ENCODE peak calls at places on chromosomes 6 and 20, in ten cellular contexts. Z is ascending aorta; S is SK-N-SH; B is heart right ventricle; R is upper lobe of right lung; I is CD8-positive, alpha-beta memory T cell; D is sigmoid colon; G is lung; F is left lung; Y is H1. Q is an unnamed sample.

GRCh38 chr6:106630366-106630765 is 988 bp downstream of the QRSL1 start:
- DNase-seq in G (no peak), S (no peak), D (no peak), Y (no peak), F (no peak), R (no peak), Z (no peak), I (no peak), B (no peak), Q (no peak)

GRCh38 chr6:43767553-43768505 is 2.2 kb upstream of the VEGFA start:
- DNase-seq in I (no peak), S (no peak), Y (no peak), Z (no peak), B (no peak), F (no peak), D (peak; percentile 55), G (no peak), R (no peak), Q (no peak)

GRCh38 chr20:20482453-20482852 is 114.5 kb downstream of the INSM1 start:
- DNase-seq in G (no peak), I (no peak), Z (no peak), B (no peak), D (no peak), F (no peak), R (no peak), S (no peak), Y (no peak), Q (no peak)

GRCh38 chr6:115485400-115485799 is 575.3 kb downstream of the FRK start:
- DNase-seq in S (no peak), I (no peak), D (no peak), R (no peak), G (no peak), Z (no peak), Y (no peak), B (no peak), F (no peak), Q (no peak)

GRCh38 chr6:39453956-39454524 is 131.5 kb upstream of the KCNK16 start:
- DNase-seq in B (no peak), Z (no peak), D (no peak), I (no peak), R (no peak), G (no peak), F (no peak), Y (no peak), S (no peak), Q (no peak)

GRCh38 chr20:19056909-19057308 is 155.5 kb upstream of the SLC24A3 start:
- DNase-seq in S (no peak), R (no peak), D (no peak), Z (no peak), F (no peak), G (no peak), B (no peak), I (no peak), Y (peak; percentile 54), Q (peak; percentile 26)

GRCh38 chr6:37535701-37536461 is 36.2 kb upstream of the CCDC167 start:
- DNase-seq in D (no peak), B (no peak), Z (no peak), I (peak; percentile 55), R (no peak), G (no peak), Y (peak; percentile 77), F (no peak), S (peak; percentile 77), Q (no peak)

GRCh38 chr6:13222048-13222447 is 106.3 kb downstream of the TBC1D7 start:
- DNase-seq in I (no peak), D (no peak), Z (no peak), S (no peak), Y (no peak), G (no peak), B (no peak), R (no peak), F (no peak), Q (no peak)

GRCh38 chr20:44414808-44415207 is 59.3 kb downstream of the HNF4A start:
- DNase-seq in Z (no peak), I (no peak), G (no peak), D (no peak), B (no peak), S (no peak), F (no peak), R (no peak), Y (no peak), Q (no peak)

GRCh38 chr6:104908031-104908430 is 48.3 kb upstream of the HACE1 start:
- DNase-seq in G (no peak), S (no peak), D (no peak), F (no peak), R (no peak), Z (no peak), Y (no peak), I (no peak), B (no peak), Q (no peak)

GRCh38 chr6:100592929-100593328 is 128.2 kb upstream of the SIM1 start:
- DNase-seq in S (no peak), Z (no peak), Y (no peak), D (no peak), R (no peak), I (no peak), F (no peak), G (no peak), B (no peak), Q (no peak)

GRCh38 chr6:134240664-134241431 is 77.1 kb downstream of the SGK1 start:
- DNase-seq in I (peak; percentile 87), F (peak; percentile 89), Y (no peak), B (peak; percentile 73), S (no peak), R (peak; percentile 82), G (peak; percentile 73), Z (peak; percentile 31), D (peak; percentile 80), Q (no peak)

GRCh38 chr6:25315778-25316177 is 36.6 kb downstream of the CARMIL1 start:
- DNase-seq in D (no peak), S (no peak), G (no peak), F (no peak), I (no peak), R (no peak), Z (no peak), B (no peak), Y (no peak), Q (no peak)

GRCh38 chr20:1465470-1466210 is 1.0 kb downstream of the NSFL1C start:
- DNase-seq in Z (no peak), R (no peak), B (no peak), D (no peak), Y (peak; percentile 11), S (no peak), I (no peak), G (no peak), F (no peak), Q (no peak)

GRCh38 chr6:44224978-44225330 is 1.6 kb downstream of the SLC29A1 start:
- DNase-seq in Z (no peak), Y (no peak), F (no peak), I (no peak), R (no peak), G (no peak), B (no peak), S (no peak), D (no peak), Q (no peak)

GRCh38 chr20:41123636-41124035 is 13.7 kb upstream of the PLCG1 start:
- DNase-seq in R (no peak), I (no peak), Y (no peak), S (no peak), D (no peak), B (no peak), F (no peak), G (no peak), Z (no peak), Q (no peak)

GRCh38 chr6:71512256-71512655 is 223.6 kb downstream of the OGFRL1 start:
- DNase-seq in D (no peak), R (no peak), F (no peak), G (no peak), S (no peak), I (no peak), Z (no peak), B (no peak), Y (no peak), Q (no peak)

GRCh38 chr20:61500791-61501321 is 248.8 kb downstream of the CDH4 start:
- DNase-seq in D (no peak), I (no peak), F (no peak), G (no peak), Y (no peak), B (no peak), R (no peak), Z (no peak), S (peak; percentile 44), Q (no peak)

DNA sequence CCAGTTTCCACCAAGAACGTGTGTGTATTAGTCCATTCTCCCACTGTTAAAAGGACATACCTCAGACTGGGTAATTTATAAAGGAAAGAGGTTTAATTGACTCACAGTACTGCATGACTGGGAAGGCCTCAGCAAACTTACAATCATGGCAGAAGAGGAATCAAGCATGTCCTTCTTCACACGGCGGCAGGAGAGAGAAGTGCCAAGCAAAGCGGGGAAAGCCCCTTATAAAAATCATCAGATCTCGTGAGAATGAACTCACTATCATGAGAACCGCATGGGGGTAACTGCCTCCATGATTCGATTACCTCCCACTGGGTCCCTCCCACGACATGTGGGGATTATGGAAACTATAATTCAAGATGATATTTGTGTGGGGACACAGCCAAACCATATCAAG is 13.1 kb downstream of the C20orf203 start:
- DNase-seq in B (no peak), I (no peak), G (no peak), Y (no peak), F (no peak), S (no peak), R (no peak), Z (no peak), D (no peak), Q (no peak)
- H3K36me3 ChIP-seq in B (no peaks in the 10 kb centered on the region), I (no peaks in the 10 kb centered on the region), G (no peaks in the 10 kb centered on the region), Y (no peaks in the 10 kb centered on the region), F (no peaks in the 10 kb centered on the region), S (no peaks in the 10 kb centered on the region), R (no peaks in the 10 kb centered on the region), Z (no peaks in the 10 kb centered on the region), D (no peaks in the 10 kb centered on the region), Q (no peaks in the 10 kb centered on the region)

GRCh38 chr6:166942393-166943168 is 13.8 kb downstream of the RNASET2 start:
- DNase-seq in G (no peak), I (no peak), S (peak; percentile 55), Y (no peak), Z (no peak), D (no peak), F (peak; percentile 49), R (no peak), B (no peak), Q (no peak)
- H3K36me3 ChIP-seq in G (peaks cover 32% of the 10 kb centered on the region), I (peaks cover 44% of the 10 kb centered on the region), S (peaks cover 29% of the 10 kb centered on the region), Y (peaks cover 16% of the 10 kb centered on the region), Z (peaks cover 31% of the 10 kb centered on the region), D (peaks cover 9% of the 10 kb centered on the region), F (no peaks in the 10 kb centered on the region), R (peaks cover 32% of the 10 kb centered on the region), B (no peaks in the 10 kb centered on the region), Q (no peaks in the 10 kb centered on the region)

GRCh38 chr20:5187122-5187521 is 60.3 kb downstream of the CDS2 start:
- DNase-seq in D (no peak), Z (no peak), G (no peak), Y (no peak), F (no peak), I (no peak), R (no peak), B (no peak), S (no peak), Q (no peak)
- H3K36me3 ChIP-seq in D (peaks cover 65% of the 10 kb centered on the region), Z (peaks cover 88% of the 10 kb centered on the region), G (peaks cover 43% of the 10 kb centered on the region), Y (peaks cover 27% of the 10 kb centered on the region), F (no peaks in the 10 kb centered on the region), I (peaks cover 41% of the 10 kb centered on the region), R (peaks cover 91% of the 10 kb centered on the region), B (peaks cover 2% of the 10 kb centered on the region), S (peaks cover 60% of the 10 kb centered on the region), Q (peaks cover 26% of the 10 kb centered on the region)

DNA sequence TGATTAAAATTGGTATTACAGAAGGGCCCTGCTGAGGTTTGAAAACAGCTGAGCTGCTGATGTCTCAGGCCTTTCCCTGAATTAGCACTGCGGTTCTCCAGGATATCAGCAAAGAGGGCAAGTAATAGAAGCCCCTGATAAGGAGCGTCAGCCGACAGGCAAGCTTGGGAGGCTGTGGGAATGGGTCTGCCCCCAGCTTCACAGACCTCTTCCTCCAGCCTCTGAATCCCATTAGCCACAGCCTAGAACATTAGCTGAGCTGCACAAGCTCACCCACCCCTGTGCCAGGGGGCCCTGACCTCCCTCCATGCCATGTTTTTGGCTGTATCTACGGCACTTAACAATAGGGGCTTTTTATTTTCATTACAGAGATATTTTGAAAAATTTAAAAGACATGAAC is 59.9 kb downstream of the VAPB start:
- DNase-seq in G (no peak), Z (no peak), S (peak; percentile 67), Y (no peak), D (no peak), R (no peak), F (no peak), B (no peak), I (no peak), Q (no peak)
- H3K36me3 ChIP-seq in G (peaks cover 21% of the 10 kb centered on the region), Z (peaks cover 35% of the 10 kb centered on the region), S (peaks cover 33% of the 10 kb centered on the region), Y (peaks cover 9% of the 10 kb centered on the region), D (peaks cover 9% of the 10 kb centered on the region), R (peaks cover 50% of the 10 kb centered on the region), F (no peaks in the 10 kb centered on the region), B (no peaks in the 10 kb centered on the region), I (peaks cover 17% of the 10 kb centered on the region), Q (peaks cover 22% of the 10 kb centered on the region)

Q was measured in WERI-Rb-1.